ENCODE peak calls at places on chromosomes 7 and 10, in six cellular contexts. One of them, this sample, is unnamed.

GRCh38 chr10:101238732-101239105 is 9.5 kb upstream of the LBX1 start:
- DNase-seq in uterus: no peak
- DNase-seq in neural progenitor cell: peak; percentile 81
- DNase-seq in endothelial cell: peak; percentile 66
- DNase-seq in natural killer cell: no peak
- DNase-seq in HCT116: peak; percentile 18
- DNase-seq in this sample: no peak

GRCh38 chr10:35089641-35090161 is 440 bp downstream of the CUL2 start:
- DNase-seq in uterus: no peak
- DNase-seq in neural progenitor cell: peak; percentile 15
- DNase-seq in endothelial cell: no peak
- DNase-seq in natural killer cell: no peak
- DNase-seq in HCT116: no peak
- DNase-seq in this sample: peak; percentile 1

GRCh38 chr10:125482637-125483036 is 200.3 kb downstream of the TEX36 start:
- DNase-seq in uterus: no peak
- DNase-seq in neural progenitor cell: no peak
- DNase-seq in endothelial cell: no peak
- DNase-seq in natural killer cell: no peak
- DNase-seq in HCT116: no peak
- DNase-seq in this sample: no peak

GRCh38 chr10:27344568-27345454 is 104.2 kb upstream of the ACBD5 start:
- DNase-seq in uterus: no peak
- DNase-seq in neural progenitor cell: peak; percentile 12
- DNase-seq in endothelial cell: no peak
- DNase-seq in natural killer cell: no peak
- DNase-seq in HCT116: no peak
- DNase-seq in this sample: no peak

GRCh38 chr10:21969326-21970287 is 33.9 kb downstream of the DNAJC1 start:
- DNase-seq in uterus: no peak
- DNase-seq in neural progenitor cell: no peak
- DNase-seq in endothelial cell: no peak
- DNase-seq in natural killer cell: no peak
- DNase-seq in HCT116: no peak
- DNase-seq in this sample: no peak

GRCh38 chr7:5692845-5693278 is 88.6 kb downstream of the RNF216 start:
- DNase-seq in uterus: no peak
- DNase-seq in neural progenitor cell: no peak
- DNase-seq in endothelial cell: no peak
- DNase-seq in natural killer cell: no peak
- DNase-seq in HCT116: no peak
- DNase-seq in this sample: no peak

GRCh38 chr10:106582291-106582690 is 582.2 kb downstream of the SORCS1 start:
- DNase-seq in uterus: no peak
- DNase-seq in neural progenitor cell: no peak
- DNase-seq in endothelial cell: no peak
- DNase-seq in natural killer cell: no peak
- DNase-seq in HCT116: no peak
- DNase-seq in this sample: no peak

GRCh38 chr10:48399056-48399541 is 92.6 kb downstream of the MAPK8 start:
- DNase-seq in uterus: no peak
- DNase-seq in neural progenitor cell: peak; percentile 16
- DNase-seq in endothelial cell: no peak
- DNase-seq in natural killer cell: no peak
- DNase-seq in HCT116: no peak
- DNase-seq in this sample: no peak

GRCh38 chr7:1134951-1135350 is 25.0 kb downstream of the ZFAND2A start:
- DNase-seq in uterus: no peak
- DNase-seq in neural progenitor cell: no peak
- DNase-seq in endothelial cell: no peak
- DNase-seq in natural killer cell: no peak
- DNase-seq in HCT116: no peak
- DNase-seq in this sample: no peak

GRCh38 chr10:8336629-8337331 is 282.3 kb downstream of the GATA3 start:
- DNase-seq in uterus: no peak
- DNase-seq in neural progenitor cell: no peak
- DNase-seq in endothelial cell: no peak
- DNase-seq in natural killer cell: no peak
- DNase-seq in HCT116: no peak
- DNase-seq in this sample: no peak

GRCh38 chr7:140594131-140594691 is 46.4 kb downstream of the DENND2A start:
- DNase-seq in uterus: no peak
- DNase-seq in neural progenitor cell: no peak
- DNase-seq in endothelial cell: peak; percentile 67
- DNase-seq in natural killer cell: no peak
- DNase-seq in HCT116: no peak
- DNase-seq in this sample: no peak

GRCh38 chr10:23064288-23065114 is 30.9 kb upstream of the MSRB2 start:
- DNase-seq in uterus: no peak
- DNase-seq in neural progenitor cell: no peak
- DNase-seq in endothelial cell: no peak
- DNase-seq in natural killer cell: no peak
- DNase-seq in HCT116: no peak
- DNase-seq in this sample: no peak

GRCh38 chr10:7260912-7261700 is 149.7 kb downstream of the SFMBT2 start:
- DNase-seq in uterus: peak; percentile 47
- DNase-seq in neural progenitor cell: no peak
- DNase-seq in endothelial cell: no peak
- DNase-seq in natural killer cell: no peak
- DNase-seq in HCT116: no peak
- DNase-seq in this sample: no peak

GRCh38 chr10:48800283-48800675 is 115.6 kb downstream of the WDFY4 start:
- DNase-seq in uterus: no peak
- DNase-seq in neural progenitor cell: no peak
- DNase-seq in endothelial cell: peak; percentile 15
- DNase-seq in natural killer cell: no peak
- DNase-seq in HCT116: no peak
- DNase-seq in this sample: no peak

GRCh38 chr7:45069444-45070253 is 19.1 kb downstream of the NACAD start:
- DNase-seq in uterus: no peak
- DNase-seq in neural progenitor cell: no peak
- DNase-seq in endothelial cell: no peak
- DNase-seq in natural killer cell: no peak
- DNase-seq in HCT116: no peak
- DNase-seq in this sample: no peak

GRCh38 chr7:105133986-105134655 is 120.1 kb downstream of the KMT2E start:
- DNase-seq in uterus: no peak
- DNase-seq in neural progenitor cell: no peak
- DNase-seq in endothelial cell: no peak
- DNase-seq in natural killer cell: no peak
- DNase-seq in HCT116: no peak
- DNase-seq in this sample: no peak

GRCh38 chr10:7311256-7312178 is 99.3 kb downstream of the SFMBT2 start:
- DNase-seq in uterus: no peak
- DNase-seq in neural progenitor cell: no peak
- DNase-seq in endothelial cell: no peak
- DNase-seq in natural killer cell: no peak
- DNase-seq in HCT116: no peak
- DNase-seq in this sample: no peak

GRCh38 chr7:8567626-8568025 is 134.2 kb downstream of the NXPH1 start:
- DNase-seq in uterus: no peak
- DNase-seq in neural progenitor cell: no peak
- DNase-seq in endothelial cell: no peak
- DNase-seq in natural killer cell: no peak
- DNase-seq in HCT116: no peak
- DNase-seq in this sample: no peak

GRCh38 chr10:92832121-92832520 is 16.2 kb upstream of the EXOC6 start:
- DNase-seq in uterus: no peak
- DNase-seq in neural progenitor cell: no peak
- DNase-seq in endothelial cell: no peak
- DNase-seq in natural killer cell: no peak
- DNase-seq in HCT116: no peak
- DNase-seq in this sample: no peak

GRCh38 chr7:95596183-95597135 is at the start of gene PDK4:
- DNase-seq in uterus: peak; percentile 98
- DNase-seq in neural progenitor cell: peak; percentile 67
- DNase-seq in endothelial cell: peak; percentile 37
- DNase-seq in natural killer cell: no peak
- DNase-seq in HCT116: peak; percentile 51
- DNase-seq in this sample: no peak

GRCh38 chr7:106346167-106346677 is 61.4 kb upstream of the NAMPT start:
- DNase-seq in uterus: no peak
- DNase-seq in neural progenitor cell: no peak
- DNase-seq in endothelial cell: no peak
- DNase-seq in natural killer cell: no peak
- DNase-seq in HCT116: no peak
- DNase-seq in this sample: no peak

GRCh38 chr10:97188234-97188847 is 2.6 kb upstream of the SLIT1 start:
- DNase-seq in uterus: no peak
- DNase-seq in neural progenitor cell: no peak
- DNase-seq in endothelial cell: no peak
- DNase-seq in natural killer cell: no peak
- DNase-seq in HCT116: no peak
- DNase-seq in this sample: no peak

GRCh38 chr10:124663766-124664360 is 80.3 kb downstream of the FAM53B start:
- DNase-seq in uterus: no peak
- DNase-seq in neural progenitor cell: no peak
- DNase-seq in endothelial cell: no peak
- DNase-seq in natural killer cell: no peak
- DNase-seq in HCT116: no peak
- DNase-seq in this sample: no peak

GRCh38 chr10:23786594-23786993 is 347.7 kb downstream of the OTUD1 start:
- DNase-seq in uterus: no peak
- DNase-seq in neural progenitor cell: no peak
- DNase-seq in endothelial cell: no peak
- DNase-seq in natural killer cell: no peak
- DNase-seq in HCT116: no peak
- DNase-seq in this sample: no peak

GRCh38 chr7:38822556-38822955 is 86.4 kb downstream of the VPS41 start:
- DNase-seq in uterus: no peak
- DNase-seq in neural progenitor cell: no peak
- DNase-seq in endothelial cell: no peak
- DNase-seq in natural killer cell: no peak
- DNase-seq in HCT116: no peak
- DNase-seq in this sample: no peak

GRCh38 chr7:140983802-140984201 is 30.9 kb downstream of the MRPS33 start:
- DNase-seq in uterus: no peak
- DNase-seq in neural progenitor cell: peak; percentile 14
- DNase-seq in endothelial cell: no peak
- DNase-seq in natural killer cell: no peak
- DNase-seq in HCT116: peak; percentile 8
- DNase-seq in this sample: no peak

GRCh38 chr7:26420600-26420999 is 128.9 kb downstream of the SNX10 start:
- DNase-seq in uterus: no peak
- DNase-seq in neural progenitor cell: peak; percentile 63
- DNase-seq in endothelial cell: no peak
- DNase-seq in natural killer cell: no peak
- DNase-seq in HCT116: no peak
- DNase-seq in this sample: no peak

GRCh38 chr10:130024779-130025178 is 60.7 kb upstream of the EBF3 start:
- DNase-seq in uterus: no peak
- DNase-seq in neural progenitor cell: no peak
- DNase-seq in endothelial cell: no peak
- DNase-seq in natural killer cell: no peak
- DNase-seq in HCT116: no peak
- DNase-seq in this sample: no peak

GRCh38 chr10:58409956-58410610 is 24.9 kb downstream of the TFAM start:
- DNase-seq in uterus: no peak
- DNase-seq in neural progenitor cell: no peak
- DNase-seq in endothelial cell: no peak
- DNase-seq in natural killer cell: no peak
- DNase-seq in HCT116: no peak
- DNase-seq in this sample: no peak

GRCh38 chr10:58412502-58412961 is 27.3 kb downstream of the TFAM start:
- DNase-seq in uterus: no peak
- DNase-seq in neural progenitor cell: peak; percentile 38
- DNase-seq in endothelial cell: no peak
- DNase-seq in natural killer cell: no peak
- DNase-seq in HCT116: no peak
- DNase-seq in this sample: no peak

GRCh38 chr10:58414270-58415041 is 29.2 kb downstream of the TFAM start:
- DNase-seq in uterus: no peak
- DNase-seq in neural progenitor cell: peak; percentile 18
- DNase-seq in endothelial cell: no peak
- DNase-seq in natural killer cell: no peak
- DNase-seq in HCT116: no peak
- DNase-seq in this sample: no peak

DNA sequence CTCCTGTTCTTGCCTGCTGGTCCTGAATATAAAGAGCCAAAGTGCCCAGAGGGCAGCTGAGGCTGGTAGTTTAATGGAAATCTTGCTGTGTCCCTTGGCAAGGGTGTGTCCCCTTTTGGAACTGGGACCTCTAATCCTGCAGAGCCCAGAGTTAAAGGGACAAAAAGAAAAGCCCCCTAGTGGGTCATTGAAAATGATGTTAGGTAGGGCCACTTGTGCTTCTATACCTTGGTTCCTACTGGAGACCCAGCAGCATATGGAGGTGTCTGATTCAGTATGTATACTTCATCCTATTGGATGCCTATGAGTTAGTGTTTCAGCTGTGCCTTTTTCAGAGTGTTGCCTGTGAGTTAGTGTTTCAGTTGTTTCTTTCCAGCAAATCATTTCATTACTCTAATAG is 30.5 kb downstream of the TFAM start:
- DNase-seq in uterus: no peak
- DNase-seq in neural progenitor cell: no peak
- DNase-seq in endothelial cell: no peak
- DNase-seq in natural killer cell: no peak
- DNase-seq in HCT116: no peak
- DNase-seq in this sample: no peak
- TF ChIP-seq CTCF in uterus: no peak
- TF ChIP-seq CTCF in neural progenitor cell: no peak
- TF ChIP-seq CTCF in endothelial cell: no peak
- TF ChIP-seq CTCF in natural killer cell: no peak
- TF ChIP-seq CTCF in HCT116: no peak
- TF ChIP-seq CTCF in this sample: no peak

GRCh38 chr10:1952126-1953095 is 215.1 kb upstream of the ADARB2 start:
- DNase-seq in uterus: no peak
- DNase-seq in neural progenitor cell: no peak
- DNase-seq in endothelial cell: no peak
- DNase-seq in natural killer cell: no peak
- DNase-seq in HCT116: no peak
- DNase-seq in this sample: no peak
- TF ChIP-seq CTCF in uterus: no peak
- TF ChIP-seq CTCF in neural progenitor cell: no peak
- TF ChIP-seq CTCF in endothelial cell: no peak
- TF ChIP-seq CTCF in natural killer cell: no peak
- TF ChIP-seq CTCF in HCT116: no peak
- TF ChIP-seq CTCF in this sample: no peak

DNA sequence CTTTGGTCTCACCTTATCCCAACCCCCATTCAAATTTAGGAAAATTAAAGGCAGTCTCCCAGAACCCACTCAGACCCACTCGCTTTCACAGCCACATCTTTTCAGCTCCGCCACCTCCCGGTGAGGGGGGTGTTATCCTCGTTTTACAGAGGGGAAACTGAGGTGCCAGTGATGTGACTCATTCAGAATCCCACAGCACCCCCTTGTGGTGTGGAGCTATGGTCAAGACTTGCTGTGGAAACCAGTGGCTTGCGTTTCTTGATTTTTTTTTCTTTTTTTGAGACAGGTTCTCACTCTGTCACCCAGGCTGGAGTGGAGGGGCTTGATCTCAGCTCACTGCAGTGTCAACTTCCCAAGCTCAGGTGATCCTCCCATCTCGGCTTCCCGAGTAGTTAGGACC is 27.6 kb downstream of the SLC35G1 start:
- DNase-seq in uterus: no peak
- DNase-seq in neural progenitor cell: peak; percentile 30
- DNase-seq in endothelial cell: peak; percentile 27
- DNase-seq in natural killer cell: no peak
- DNase-seq in HCT116: no peak
- DNase-seq in this sample: peak; percentile 20
- TF ChIP-seq CTCF in uterus: no peak
- TF ChIP-seq CTCF in neural progenitor cell: peak; percentile 59
- TF ChIP-seq CTCF in endothelial cell: peak; percentile 65
- TF ChIP-seq CTCF in natural killer cell: no peak
- TF ChIP-seq CTCF in HCT116: peak; percentile 61
- TF ChIP-seq CTCF in this sample: peak; percentile 60

GRCh38 chr7:97845622-97846203 is 26.5 kb downstream of the ASNS start:
- DNase-seq in uterus: no peak
- DNase-seq in neural progenitor cell: peak; percentile 31
- DNase-seq in endothelial cell: peak; percentile 27
- DNase-seq in natural killer cell: no peak
- DNase-seq in HCT116: peak; percentile 13
- DNase-seq in this sample: no peak
- TF ChIP-seq CTCF in uterus: no peak
- TF ChIP-seq CTCF in neural progenitor cell: peak; percentile 64
- TF ChIP-seq CTCF in endothelial cell: peak; percentile 67
- TF ChIP-seq CTCF in natural killer cell: peak; percentile 35
- TF ChIP-seq CTCF in HCT116: peak; percentile 27
- TF ChIP-seq CTCF in this sample: peak; percentile 59

This sample was measured in CD4-positive, alpha-beta T cell.